ENCODE peak calls at places on chromosome 10, in four cellular contexts. Y is WTC11, L is SK-N-SH, H is HepG2. C is an unnamed sample.

GRCh38 chr10:22899307-22899706 is 28.5 kb upstream of the ARMC3 start:
- DNase-seq in Y (no peak), L (no peak), H (no peak), C (no peak)

GRCh38 chr10:131090761-131091661 is 220.5 kb downstream of the TCERG1L start:
- DNase-seq in Y (no peak), L (no peak), H (no peak), C (no peak)

GRCh38 chr10:4282496-4282895 is 497.5 kb upstream of the KLF6 start:
- DNase-seq in Y (no peak), L (no peak), H (no peak), C (no peak)

GRCh38 chr10:52883996-52884871 is 111.7 kb upstream of the MBL2 start:
- DNase-seq in Y (peak), L (peak), H (peak), C (peak)

GRCh38 chr10:21517983-21518628 is 7.4 kb downstream of the SKIDA1 start:
- DNase-seq in Y (no peak), L (no peak), H (no peak), C (no peak)

GRCh38 chr10:59557052-59557451 is 152.6 kb downstream of the SLC16A9 start:
- DNase-seq in Y (peak), L (peak), H (no peak), C (peak)

GRCh38 chr10:60901561-60902235 is 42.3 kb downstream of the RHOBTB1 start:
- DNase-seq in Y (no peak), L (peak), H (no peak), C (no peak)

GRCh38 chr10:128096486-128097199 is 29.6 kb downstream of the MKI67 start:
- DNase-seq in Y (no peak), L (no peak), H (no peak), C (no peak)

GRCh38 chr10:12491491-12491890 is 142.1 kb downstream of the CAMK1D start:
- DNase-seq in Y (no peak), L (no peak), H (no peak), C (no peak)

GRCh38 chr10:95249467-95249866 is 41.3 kb downstream of the PDLIM1 start:
- DNase-seq in Y (no peak), L (no peak), H (no peak), C (no peak)

GRCh38 chr10:51422311-51423120 is 276.9 kb downstream of the CSTF2T start:
- DNase-seq in Y (peak), L (peak), H (peak), C (peak)

GRCh38 chr10:71752391-71753090 is 20.8 kb downstream of the VSIR start:
- DNase-seq in Y (no peak), L (no peak), H (no peak), C (no peak)

GRCh38 chr10:31219321-31219720 is 99.7 kb upstream of the ZEB1 start:
- DNase-seq in Y (no peak), L (no peak), H (no peak), C (no peak)

GRCh38 chr10:49446031-49446430 is 50.1 kb upstream of the DRGX start:
- DNase-seq in Y (no peak), L (no peak), H (no peak), C (no peak)

GRCh38 chr10:71330789-71331404 is 11.8 kb downstream of the SLC29A3 start:
- DNase-seq in Y (no peak), L (no peak), H (no peak), C (no peak)

GRCh38 chr10:115125505-115125904 is 32.3 kb downstream of the ATRNL1 start:
- DNase-seq in Y (no peak), L (no peak), H (no peak), C (no peak)

GRCh38 chr10:35875281-35875680 is 233.2 kb upstream of the FZD8 start:
- DNase-seq in Y (peak), L (no peak), H (no peak), C (no peak)

GRCh38 chr10:91012502-91012901 is 91.6 kb upstream of the ANKRD1 start:
- DNase-seq in Y (no peak), L (no peak), H (no peak), C (no peak)

GRCh38 chr10:98408799-98409198 is 6.2 kb downstream of the PYROXD2 start:
- DNase-seq in Y (no peak), L (no peak), H (no peak), C (no peak)

GRCh38 chr10:60363187-60363586 is 26.5 kb downstream of the ANK3 start:
- DNase-seq in Y (no peak), L (no peak), H (no peak), C (no peak)

GRCh38 chr10:58844680-58845079 is 331.8 kb upstream of the PHYHIPL start:
- DNase-seq in Y (no peak), L (no peak), H (no peak), C (no peak)

GRCh38 chr10:8043569-8044306 is 10.8 kb upstream of the GATA3 start:
- DNase-seq in Y (peak), L (peak), H (no peak), C (no peak)

GRCh38 chr10:97827778-97828291 is 21.8 kb upstream of the GOLGA7B start:
- DNase-seq in Y (no peak), L (peak), H (no peak), C (no peak)

GRCh38 chr10:77681839-77682238 is 44.2 kb upstream of the KCNMA1 start:
- DNase-seq in Y (no peak), L (no peak), H (no peak), C (no peak)

GRCh38 chr10:77138541-77138940 is 499.1 kb downstream of the KCNMA1 start:
- DNase-seq in Y (no peak), L (peak), H (no peak), C (no peak)

GRCh38 chr10:64090865-64091264 is 569.7 kb downstream of the REEP3 start:
- DNase-seq in Y (no peak), L (no peak), H (no peak), C (no peak)

GRCh38 chr10:82319558-82319957 is 444.6 kb downstream of the NRG3 start:
- DNase-seq in Y (peak), L (no peak), H (no peak), C (no peak)

GRCh38 chr10:100653957-100654834 is 91.2 kb upstream of the PAX2 start:
- DNase-seq in Y (peak), L (peak), H (no peak), C (peak)

GRCh38 chr10:63593576-63593975 is 72.4 kb downstream of the REEP3 start:
- DNase-seq in Y (no peak), L (no peak), H (no peak), C (no peak)

GRCh38 chr10:128210215-128211063 is 84.2 kb upstream of the MKI67 start:
- DNase-seq in Y (peak), L (peak), H (peak), C (peak)

GRCh38 chr10:62992145-62992721 is 140.9 kb upstream of the NRBF2 start:
- DNase-seq in Y (no peak), L (no peak), H (no peak), C (no peak)

GRCh38 chr10:43861966-43862751 is 213.5 kb upstream of the ZNF32 start:
- DNase-seq in Y (no peak), L (no peak), H (peak), C (no peak)

GRCh38 chr10:15725603-15726002 is 5.9 kb upstream of the ITGA8 start:
- DNase-seq in Y (no peak), L (peak), H (peak), C (peak)

GRCh38 chr10:15879058-15879457 is 18.8 kb upstream of the MINDY3 start:
- DNase-seq in Y (no peak), L (peak), H (peak), C (peak)

GRCh38 chr10:70445718-70446485 is 4.4 kb upstream of the NODAL start:
- DNase-seq in Y (no peak), L (no peak), H (no peak), C (no peak)

DNA sequence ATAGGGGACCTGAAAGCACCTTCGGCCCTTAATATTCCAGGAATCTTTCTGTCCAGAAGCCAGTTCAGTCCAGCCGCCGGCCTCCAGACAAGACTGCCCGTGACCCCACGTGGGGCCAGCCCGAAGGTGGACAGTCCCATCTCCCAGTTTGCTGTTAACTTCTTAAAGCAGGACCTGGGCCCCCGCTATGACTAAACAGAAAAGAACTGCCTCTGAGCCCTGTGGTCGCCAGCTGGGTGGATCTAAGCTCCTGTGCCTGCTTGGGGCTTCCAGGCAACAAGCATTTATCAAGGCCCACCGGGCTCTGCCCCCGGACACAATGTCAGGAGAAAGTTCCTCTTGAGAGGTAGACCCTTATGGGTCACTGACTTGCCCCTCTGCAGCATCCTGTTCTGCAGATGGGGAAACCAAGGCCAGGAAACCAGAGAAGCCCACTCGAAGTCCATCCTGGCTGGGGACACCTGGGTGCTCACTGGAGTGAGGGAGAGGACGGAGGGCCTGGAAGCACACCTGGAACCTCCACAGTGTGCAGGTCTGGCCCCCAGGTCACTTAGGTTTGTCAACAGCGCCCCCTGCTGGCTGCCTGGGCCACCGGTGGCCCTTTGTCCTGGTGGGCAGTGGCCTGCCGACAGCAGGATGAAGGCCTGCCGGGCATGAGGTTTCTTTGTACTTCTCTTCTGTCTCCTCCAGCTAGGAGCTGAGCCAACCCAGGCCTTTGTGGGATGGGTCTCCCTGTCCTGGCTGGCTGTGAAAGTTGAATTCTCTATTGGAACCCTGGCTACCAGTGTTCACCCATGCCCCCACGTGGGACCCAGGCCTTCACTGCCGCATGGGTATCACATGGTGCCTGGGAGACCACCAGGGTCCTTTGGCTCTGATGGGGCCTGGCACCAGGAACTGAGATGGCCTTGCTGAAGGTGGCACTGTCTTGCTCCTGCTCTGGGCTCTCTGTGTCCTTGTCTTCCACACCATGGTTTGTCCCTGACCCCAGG is 128.0 kb downstream of the ZMIZ1 start:
- DNase-seq in Y (peak), L (peak), H (peak), C (peak)
- TF ChIP-seq FOXJ3 in Y (no peak), L (no peak), H (no peak), C (no peak)

DNA sequence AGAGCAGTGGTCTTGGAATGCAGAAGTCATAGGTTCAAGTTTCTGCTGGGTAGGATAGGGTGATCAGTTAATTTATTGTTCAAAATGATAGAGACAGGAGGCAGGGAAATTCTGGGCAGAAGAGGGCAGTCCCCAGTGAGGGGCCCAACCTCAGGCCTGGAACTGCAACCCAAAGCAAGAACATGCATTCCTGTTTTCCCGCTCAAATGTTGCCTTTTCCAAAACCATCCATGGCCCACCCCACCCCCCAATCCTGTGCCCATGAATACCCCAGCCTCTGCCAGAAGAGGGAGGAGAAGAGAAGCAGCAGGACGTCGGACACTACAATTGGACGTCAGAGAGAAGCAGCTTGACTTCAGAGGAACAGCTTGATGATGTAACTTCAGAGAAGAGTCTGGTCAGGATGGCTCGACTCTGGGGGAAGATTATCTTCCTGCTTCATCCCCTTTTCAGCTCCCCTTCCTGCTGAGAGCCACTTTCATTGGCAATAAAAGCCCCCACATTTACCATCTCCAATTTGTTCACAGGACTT is 43.2 kb upstream of the SLC35G1 start:
- DNase-seq in Y (peak), L (no peak), H (no peak), C (no peak)
- TF ChIP-seq FOXJ3 in Y (no peak), L (no peak), H (no peak), C (no peak)

DNA sequence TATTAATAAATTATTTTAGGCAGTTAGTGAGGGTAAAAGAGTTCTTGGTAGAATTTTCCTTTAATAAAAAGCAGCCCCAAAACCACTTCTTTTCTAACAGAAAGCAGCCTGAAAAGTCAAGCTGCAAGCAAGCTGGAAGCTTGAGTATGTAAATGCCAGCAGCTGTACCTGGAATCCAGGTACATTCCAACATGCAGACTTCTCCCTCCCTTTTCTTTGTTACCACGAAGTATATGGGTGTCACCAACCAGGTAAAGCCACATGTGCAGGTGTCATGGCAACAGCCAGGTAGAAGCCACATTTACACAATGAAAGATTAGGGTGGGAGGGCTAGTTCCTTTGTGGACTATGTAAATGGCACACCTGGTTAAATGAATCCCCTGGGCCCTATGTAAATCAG is 114.6 kb downstream of the EPC1 start:
- DNase-seq in Y (peak), L (no peak), H (no peak), C (no peak)
- TF ChIP-seq FOXJ3 in Y (no peak), L (no peak), H (no peak), C (no peak)

DNA sequence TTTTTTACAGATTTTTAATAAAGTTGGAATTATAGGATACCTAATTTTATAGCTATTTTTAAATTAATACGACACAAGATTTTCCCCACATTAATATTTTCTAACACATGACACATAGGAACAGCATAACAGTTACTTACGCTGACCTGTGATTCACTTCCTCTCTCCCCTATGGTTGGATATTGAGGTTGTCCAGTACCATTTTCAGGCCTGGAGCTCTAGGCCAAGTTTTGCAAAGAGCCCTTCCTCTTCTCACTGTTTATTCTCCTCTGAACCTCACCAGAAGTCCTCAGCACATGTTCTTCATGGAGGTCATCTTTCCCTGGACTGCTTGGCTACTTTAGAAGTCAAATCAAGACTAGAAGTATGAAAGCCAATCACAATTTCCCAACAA is 28.2 kb downstream of the LYZL1 start:
- DNase-seq in Y (no peak), L (no peak), H (no peak), C (no peak)
- TF ChIP-seq FOXJ3 in Y (no peak), L (no peak), H (no peak), C (no peak)

GRCh38 chr10:93462371-93462770 is 19.8 kb downstream of the MYOF start:
- DNase-seq in Y (no peak), L (no peak), H (no peak), C (no peak)

GRCh38 chr10:93461124-93461806 is 20.9 kb downstream of the MYOF start:
- DNase-seq in Y (no peak), L (no peak), H (no peak), C (no peak)

GRCh38 chr10:93461807-93462178 is 20.3 kb downstream of the MYOF start:
- DNase-seq in Y (no peak), L (no peak), H (no peak), C (no peak)

GRCh38 chr10:93463723-93464511 is 18.2 kb downstream of the MYOF start:
- DNase-seq in Y (no peak), L (no peak), H (no peak), C (no peak)

GRCh38 chr10:93462881-93463280 is 19.3 kb downstream of the MYOF start:
- DNase-seq in Y (no peak), L (no peak), H (no peak), C (no peak)
- TF ChIP-seq FOXJ3 in Y (no peak), L (no peak), H (no peak), C (no peak)

GRCh38 chr10:75261813-75262725 is 26.3 kb upstream of the COMTD1 start:
- DNase-seq in Y (no peak), L (peak), H (peak), C (no peak)
- TF ChIP-seq FOXJ3 in Y (no peak), L (no peak), H (no peak), C (no peak)

DNA sequence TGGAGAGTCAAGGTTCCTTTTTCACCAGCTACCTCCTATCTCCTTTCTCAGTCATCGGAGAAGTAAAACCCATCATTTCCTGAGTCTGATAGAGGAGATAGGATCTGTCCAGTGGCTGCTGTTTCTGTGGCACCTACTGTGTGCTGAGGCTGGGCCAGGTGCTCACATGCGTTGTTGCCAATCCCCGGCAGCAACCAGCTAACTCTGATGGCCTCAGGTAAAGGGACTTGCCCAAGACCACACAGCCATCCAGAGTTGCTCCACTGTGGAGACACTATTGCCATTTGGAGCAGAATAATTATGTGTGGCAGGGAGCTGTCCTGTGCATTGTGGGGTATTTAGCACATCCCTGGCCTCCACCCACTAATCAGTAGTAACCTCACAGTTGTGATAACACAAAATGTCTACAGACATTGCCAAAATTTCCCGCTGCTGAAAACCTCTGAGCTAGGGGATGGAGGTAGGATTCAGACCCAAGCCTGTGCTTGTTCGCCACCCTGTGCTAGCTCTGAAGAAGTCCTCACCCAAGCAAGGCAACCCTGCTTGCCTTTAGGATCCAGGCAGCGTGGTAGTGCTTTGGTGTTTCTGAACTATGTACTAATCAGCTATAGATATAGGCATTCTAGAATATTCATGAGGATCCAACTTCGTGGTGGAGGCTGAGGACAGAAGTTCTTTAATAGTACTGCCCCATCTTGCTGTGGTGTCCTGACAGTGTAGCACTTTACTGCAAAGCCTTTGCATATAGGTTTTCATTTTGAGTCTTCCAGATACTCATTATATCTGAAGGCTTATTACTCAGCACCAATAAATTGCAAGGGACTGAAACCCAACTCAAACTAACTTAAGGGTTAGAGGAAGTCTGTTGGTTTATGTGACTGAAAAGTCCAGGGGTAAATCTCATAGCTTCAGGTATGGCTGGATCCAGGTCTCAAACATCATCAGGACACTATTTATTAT is 164.6 kb downstream of the GRK5 start:
- DNase-seq in Y (no peak), L (no peak), H (no peak), C (no peak)
- TF ChIP-seq FOXJ3 in Y (no peak), L (no peak), H (no peak), C (no peak)